ENCODE peak calls at places on chromosomes 4 and X, in seven cellular contexts. W is iPS-NIHi11, C is activated B cell treated with CpG ODN at 0.5 μM for 24 hours, K is fibroblast of lung, Q is SW 1271, N is M059J, F is EL. V is an unnamed sample.

GRCh38 chr4:100828986-100829685 is 311.3 kb upstream of the EMCN start:
- DNase-seq in F (peak), N (peak), K (no peak), Q (no peak), W (no peak), C (no peak), V (no peak)

GRCh38 chrX:16970977-16971376 is 24.5 kb downstream of the REPS2 start:
- DNase-seq in C (no peak), K (peak), Q (no peak), F (peak), N (peak), W (no peak), V (no peak)

GRCh38 chr4:28557755-28558154 is 1697.1 kb downstream of the STIM2 start:
- DNase-seq in C (no peak), F (peak), N (peak), Q (no peak), W (no peak), K (peak), V (no peak)

GRCh38 chr4:24793219-24794005 is 2.0 kb upstream of the SOD3 start:
- DNase-seq in K (no peak), F (no peak), N (peak), W (no peak), Q (no peak), C (no peak), V (no peak)

GRCh38 chr4:42313872-42314271 is 83.4 kb upstream of the SHISA3 start:
- DNase-seq in Q (no peak), N (no peak), W (no peak), F (no peak), C (no peak), K (no peak), V (no peak)

GRCh38 chr4:54879576-54879975 is 221.8 kb downstream of the KIT start:
- DNase-seq in Q (no peak), K (peak), N (peak), C (no peak), F (peak), W (no peak), V (no peak)

GRCh38 chr4:112704991-112705845 is 68.3 kb downstream of the LARP7 start:
- DNase-seq in N (peak), Q (peak), W (peak), F (peak), K (peak), C (no peak), V (no peak)

GRCh38 chrX:24260827-24261550 is 52.9 kb downstream of the SUPT20HL2 start:
- DNase-seq in K (peak), Q (no peak), F (peak), C (no peak), W (no peak), N (no peak), V (no peak)

GRCh38 chrX:150688911-150689451 is 4.2 kb upstream of the MTMR1 start:
- DNase-seq in Q (peak), W (peak), K (peak), N (peak), C (no peak), F (peak), V (no peak)

GRCh38 chr4:34850983-34851382 is 1393.3 kb downstream of the ARAP2 start:
- DNase-seq in K (peak), F (peak), C (no peak), N (peak), Q (no peak), W (no peak), V (no peak)

GRCh38 chrX:38214551-38214950 is 6.1 kb downstream of the SRPX start:
- DNase-seq in F (no peak), C (no peak), Q (no peak), K (no peak), N (peak), W (no peak), V (no peak)